ENCODE peak calls at places on chromosomes 11 and 22, in nine cellular contexts. One of them, this sample, is unnamed.

GRCh38 chr11:32870676-32871075 is 21.9 kb upstream of the QSER1 start:
- DNase-seq in M059J: peak; percentile 35
- DNase-seq in NCI-H2081: peak; percentile 36
- DNase-seq in ecto neural progenitor cell: no peak
- DNase-seq in IMR-90: no peak
- DNase-seq in activated T-cell treated with anti-CD3 and anti-CD28 coated beads for 4 hours: no peak
- DNase-seq in activated CD8-positive, alpha-beta memory T cell treated with anti-CD3 and anti-CD28 coated beads for 24 hours: no peak
- DNase-seq in B cell: peak; percentile 25
- DNase-seq in activated naive CD8-positive, alpha-beta T cell treated with anti-CD3 and anti-CD28 coated beads, Interleukin-2, amount 50 U/mL, for 24 hours: peak; percentile 29
- DNase-seq in this sample: no peak

GRCh38 chr11:27678242-27678641 is 22.0 kb downstream of the BDNF start:
- DNase-seq in M059J: peak; percentile 61
- DNase-seq in NCI-H2081: no peak
- DNase-seq in ecto neural progenitor cell: no peak
- DNase-seq in IMR-90: peak; percentile 87
- DNase-seq in activated T-cell treated with anti-CD3 and anti-CD28 coated beads for 4 hours: no peak
- DNase-seq in activated CD8-positive, alpha-beta memory T cell treated with anti-CD3 and anti-CD28 coated beads for 24 hours: no peak
- DNase-seq in B cell: no peak
- DNase-seq in activated naive CD8-positive, alpha-beta T cell treated with anti-CD3 and anti-CD28 coated beads, Interleukin-2, amount 50 U/mL, for 24 hours: no peak
- DNase-seq in this sample: no peak

GRCh38 chr11:121351089-121351488 is 58.5 kb downstream of the SC5D start:
- DNase-seq in M059J: no peak
- DNase-seq in NCI-H2081: no peak
- DNase-seq in ecto neural progenitor cell: no peak
- DNase-seq in IMR-90: no peak
- DNase-seq in activated T-cell treated with anti-CD3 and anti-CD28 coated beads for 4 hours: no peak
- DNase-seq in activated CD8-positive, alpha-beta memory T cell treated with anti-CD3 and anti-CD28 coated beads for 24 hours: no peak
- DNase-seq in B cell: no peak
- DNase-seq in activated naive CD8-positive, alpha-beta T cell treated with anti-CD3 and anti-CD28 coated beads, Interleukin-2, amount 50 U/mL, for 24 hours: no peak
- DNase-seq in this sample: no peak

GRCh38 chr11:2776351-2777061 is 76.7 kb upstream of the KCNQ1OT1 start:
- DNase-seq in M059J: no peak
- DNase-seq in NCI-H2081: no peak
- DNase-seq in ecto neural progenitor cell: no peak
- DNase-seq in IMR-90: no peak
- DNase-seq in activated T-cell treated with anti-CD3 and anti-CD28 coated beads for 4 hours: no peak
- DNase-seq in activated CD8-positive, alpha-beta memory T cell treated with anti-CD3 and anti-CD28 coated beads for 24 hours: peak; percentile 48
- DNase-seq in B cell: no peak
- DNase-seq in activated naive CD8-positive, alpha-beta T cell treated with anti-CD3 and anti-CD28 coated beads, Interleukin-2, amount 50 U/mL, for 24 hours: no peak
- DNase-seq in this sample: no peak

GRCh38 chr11:72430743-72431570 is 3.4 kb downstream of the CLPB start:
- DNase-seq in M059J: peak; percentile 44
- DNase-seq in NCI-H2081: peak; percentile 64
- DNase-seq in ecto neural progenitor cell: no peak
- DNase-seq in IMR-90: peak; percentile 59
- DNase-seq in activated T-cell treated with anti-CD3 and anti-CD28 coated beads for 4 hours: no peak
- DNase-seq in activated CD8-positive, alpha-beta memory T cell treated with anti-CD3 and anti-CD28 coated beads for 24 hours: peak; percentile 65
- DNase-seq in B cell: peak; percentile 59
- DNase-seq in activated naive CD8-positive, alpha-beta T cell treated with anti-CD3 and anti-CD28 coated beads, Interleukin-2, amount 50 U/mL, for 24 hours: no peak
- DNase-seq in this sample: no peak

GRCh38 chr11:66142370-66143263 is 72.5 kb downstream of the PACS1 start:
- DNase-seq in M059J: peak; percentile 92
- DNase-seq in NCI-H2081: no peak
- DNase-seq in ecto neural progenitor cell: no peak
- DNase-seq in IMR-90: peak; percentile 53
- DNase-seq in activated T-cell treated with anti-CD3 and anti-CD28 coated beads for 4 hours: no peak
- DNase-seq in activated CD8-positive, alpha-beta memory T cell treated with anti-CD3 and anti-CD28 coated beads for 24 hours: no peak
- DNase-seq in B cell: no peak
- DNase-seq in activated naive CD8-positive, alpha-beta T cell treated with anti-CD3 and anti-CD28 coated beads, Interleukin-2, amount 50 U/mL, for 24 hours: no peak
- DNase-seq in this sample: no peak

GRCh38 chr11:82864268-82864667 is 36.0 kb downstream of the PRCP start:
- DNase-seq in M059J: peak; percentile 63
- DNase-seq in NCI-H2081: peak; percentile 42
- DNase-seq in ecto neural progenitor cell: peak; percentile 68
- DNase-seq in IMR-90: peak; percentile 41
- DNase-seq in activated T-cell treated with anti-CD3 and anti-CD28 coated beads for 4 hours: no peak
- DNase-seq in activated CD8-positive, alpha-beta memory T cell treated with anti-CD3 and anti-CD28 coated beads for 24 hours: no peak
- DNase-seq in B cell: peak; percentile 8
- DNase-seq in activated naive CD8-positive, alpha-beta T cell treated with anti-CD3 and anti-CD28 coated beads, Interleukin-2, amount 50 U/mL, for 24 hours: no peak
- DNase-seq in this sample: no peak

GRCh38 chr11:65899356-65900124 is 648 bp downstream of the FOSL1 start:
- DNase-seq in M059J: peak; percentile 86
- DNase-seq in NCI-H2081: no peak
- DNase-seq in ecto neural progenitor cell: peak; percentile 62
- DNase-seq in IMR-90: peak; percentile 81
- DNase-seq in activated T-cell treated with anti-CD3 and anti-CD28 coated beads for 4 hours: peak; percentile 65
- DNase-seq in activated CD8-positive, alpha-beta memory T cell treated with anti-CD3 and anti-CD28 coated beads for 24 hours: peak; percentile 90
- DNase-seq in B cell: peak; percentile 57
- DNase-seq in activated naive CD8-positive, alpha-beta T cell treated with anti-CD3 and anti-CD28 coated beads, Interleukin-2, amount 50 U/mL, for 24 hours: peak; percentile 85
- DNase-seq in this sample: no peak

GRCh38 chr22:27810566-27810965 is 9.0 kb upstream of the MN1 start:
- DNase-seq in M059J: peak; percentile 41
- DNase-seq in NCI-H2081: peak; percentile 17
- DNase-seq in ecto neural progenitor cell: no peak
- DNase-seq in IMR-90: peak; percentile 68
- DNase-seq in activated T-cell treated with anti-CD3 and anti-CD28 coated beads for 4 hours: no peak
- DNase-seq in activated CD8-positive, alpha-beta memory T cell treated with anti-CD3 and anti-CD28 coated beads for 24 hours: no peak
- DNase-seq in B cell: no peak
- DNase-seq in activated naive CD8-positive, alpha-beta T cell treated with anti-CD3 and anti-CD28 coated beads, Interleukin-2, amount 50 U/mL, for 24 hours: no peak
- DNase-seq in this sample: no peak

GRCh38 chr22:39477542-39477941 is 20.7 kb downstream of the MGAT3 start:
- DNase-seq in M059J: no peak
- DNase-seq in NCI-H2081: no peak
- DNase-seq in ecto neural progenitor cell: no peak
- DNase-seq in IMR-90: no peak
- DNase-seq in activated T-cell treated with anti-CD3 and anti-CD28 coated beads for 4 hours: no peak
- DNase-seq in activated CD8-positive, alpha-beta memory T cell treated with anti-CD3 and anti-CD28 coated beads for 24 hours: no peak
- DNase-seq in B cell: no peak
- DNase-seq in activated naive CD8-positive, alpha-beta T cell treated with anti-CD3 and anti-CD28 coated beads, Interleukin-2, amount 50 U/mL, for 24 hours: no peak
- DNase-seq in this sample: no peak

GRCh38 chr11:3859373-3859881 is 4.0 kb downstream of the STIM1 start:
- DNase-seq in M059J: no peak
- DNase-seq in NCI-H2081: no peak
- DNase-seq in ecto neural progenitor cell: no peak
- DNase-seq in IMR-90: no peak
- DNase-seq in activated T-cell treated with anti-CD3 and anti-CD28 coated beads for 4 hours: no peak
- DNase-seq in activated CD8-positive, alpha-beta memory T cell treated with anti-CD3 and anti-CD28 coated beads for 24 hours: no peak
- DNase-seq in B cell: no peak
- DNase-seq in activated naive CD8-positive, alpha-beta T cell treated with anti-CD3 and anti-CD28 coated beads, Interleukin-2, amount 50 U/mL, for 24 hours: peak; percentile 51
- DNase-seq in this sample: no peak

GRCh38 chr11:65288706-65289536 is 25.7 kb upstream of the CDC42EP2 start:
- DNase-seq in M059J: no peak
- DNase-seq in NCI-H2081: peak; percentile 48
- DNase-seq in ecto neural progenitor cell: no peak
- DNase-seq in IMR-90: no peak
- DNase-seq in activated T-cell treated with anti-CD3 and anti-CD28 coated beads for 4 hours: no peak
- DNase-seq in activated CD8-positive, alpha-beta memory T cell treated with anti-CD3 and anti-CD28 coated beads for 24 hours: no peak
- DNase-seq in B cell: no peak
- DNase-seq in activated naive CD8-positive, alpha-beta T cell treated with anti-CD3 and anti-CD28 coated beads, Interleukin-2, amount 50 U/mL, for 24 hours: no peak
- DNase-seq in this sample: no peak

GRCh38 chr11:91158297-91158696 is 935.4 kb upstream of the CHORDC1 start:
- DNase-seq in M059J: no peak
- DNase-seq in NCI-H2081: no peak
- DNase-seq in ecto neural progenitor cell: no peak
- DNase-seq in IMR-90: no peak
- DNase-seq in activated T-cell treated with anti-CD3 and anti-CD28 coated beads for 4 hours: no peak
- DNase-seq in activated CD8-positive, alpha-beta memory T cell treated with anti-CD3 and anti-CD28 coated beads for 24 hours: no peak
- DNase-seq in B cell: no peak
- DNase-seq in activated naive CD8-positive, alpha-beta T cell treated with anti-CD3 and anti-CD28 coated beads, Interleukin-2, amount 50 U/mL, for 24 hours: no peak
- DNase-seq in this sample: no peak

GRCh38 chr11:36431429-36432092 is 78.5 kb downstream of the TRAF6 start:
- DNase-seq in M059J: peak; percentile 96
- DNase-seq in NCI-H2081: no peak
- DNase-seq in ecto neural progenitor cell: no peak
- DNase-seq in IMR-90: peak; percentile 98
- DNase-seq in activated T-cell treated with anti-CD3 and anti-CD28 coated beads for 4 hours: no peak
- DNase-seq in activated CD8-positive, alpha-beta memory T cell treated with anti-CD3 and anti-CD28 coated beads for 24 hours: no peak
- DNase-seq in B cell: no peak
- DNase-seq in activated naive CD8-positive, alpha-beta T cell treated with anti-CD3 and anti-CD28 coated beads, Interleukin-2, amount 50 U/mL, for 24 hours: peak; percentile 34
- DNase-seq in this sample: no peak

GRCh38 chr11:134331565-134332188 is at the start of gene GLB1L2:
- DNase-seq in M059J: no peak
- DNase-seq in NCI-H2081: peak; percentile 78
- DNase-seq in ecto neural progenitor cell: peak; percentile 91
- DNase-seq in IMR-90: no peak
- DNase-seq in activated T-cell treated with anti-CD3 and anti-CD28 coated beads for 4 hours: peak; percentile 68
- DNase-seq in activated CD8-positive, alpha-beta memory T cell treated with anti-CD3 and anti-CD28 coated beads for 24 hours: peak; percentile 91
- DNase-seq in B cell: peak; percentile 79
- DNase-seq in activated naive CD8-positive, alpha-beta T cell treated with anti-CD3 and anti-CD28 coated beads, Interleukin-2, amount 50 U/mL, for 24 hours: peak; percentile 73
- DNase-seq in this sample: peak; percentile 71

GRCh38 chr11:1157645-1158591 is at the start of gene MUC5AC:
- DNase-seq in M059J: no peak
- DNase-seq in NCI-H2081: peak; percentile 47
- DNase-seq in ecto neural progenitor cell: no peak
- DNase-seq in IMR-90: no peak
- DNase-seq in activated T-cell treated with anti-CD3 and anti-CD28 coated beads for 4 hours: no peak
- DNase-seq in activated CD8-positive, alpha-beta memory T cell treated with anti-CD3 and anti-CD28 coated beads for 24 hours: peak; percentile 37
- DNase-seq in B cell: no peak
- DNase-seq in activated naive CD8-positive, alpha-beta T cell treated with anti-CD3 and anti-CD28 coated beads, Interleukin-2, amount 50 U/mL, for 24 hours: no peak
- DNase-seq in this sample: no peak

GRCh38 chr11:119110439-119110838 is 3.3 kb downstream of the C2CD2L start:
- DNase-seq in M059J: no peak
- DNase-seq in NCI-H2081: no peak
- DNase-seq in ecto neural progenitor cell: no peak
- DNase-seq in IMR-90: no peak
- DNase-seq in activated T-cell treated with anti-CD3 and anti-CD28 coated beads for 4 hours: no peak
- DNase-seq in activated CD8-positive, alpha-beta memory T cell treated with anti-CD3 and anti-CD28 coated beads for 24 hours: no peak
- DNase-seq in B cell: no peak
- DNase-seq in activated naive CD8-positive, alpha-beta T cell treated with anti-CD3 and anti-CD28 coated beads, Interleukin-2, amount 50 U/mL, for 24 hours: no peak
- DNase-seq in this sample: no peak

GRCh38 chr11:11400635-11401232 is 47.7 kb upstream of the CSNK2A3 start:
- DNase-seq in M059J: no peak
- DNase-seq in NCI-H2081: no peak
- DNase-seq in ecto neural progenitor cell: no peak
- DNase-seq in IMR-90: no peak
- DNase-seq in activated T-cell treated with anti-CD3 and anti-CD28 coated beads for 4 hours: no peak
- DNase-seq in activated CD8-positive, alpha-beta memory T cell treated with anti-CD3 and anti-CD28 coated beads for 24 hours: no peak
- DNase-seq in B cell: no peak
- DNase-seq in activated naive CD8-positive, alpha-beta T cell treated with anti-CD3 and anti-CD28 coated beads, Interleukin-2, amount 50 U/mL, for 24 hours: peak; percentile 4
- DNase-seq in this sample: no peak

GRCh38 chr11:119107538-119108150 is 500 bp downstream of the C2CD2L start:
- DNase-seq in M059J: no peak
- DNase-seq in NCI-H2081: no peak
- DNase-seq in ecto neural progenitor cell: no peak
- DNase-seq in IMR-90: no peak
- DNase-seq in activated T-cell treated with anti-CD3 and anti-CD28 coated beads for 4 hours: no peak
- DNase-seq in activated CD8-positive, alpha-beta memory T cell treated with anti-CD3 and anti-CD28 coated beads for 24 hours: peak; percentile 69
- DNase-seq in B cell: peak; percentile 37
- DNase-seq in activated naive CD8-positive, alpha-beta T cell treated with anti-CD3 and anti-CD28 coated beads, Interleukin-2, amount 50 U/mL, for 24 hours: no peak
- DNase-seq in this sample: no peak

GRCh38 chr11:48141475-48142100 is 75.0 kb upstream of the OR4B1 start:
- DNase-seq in M059J: peak; percentile 80
- DNase-seq in NCI-H2081: no peak
- DNase-seq in ecto neural progenitor cell: no peak
- DNase-seq in IMR-90: no peak
- DNase-seq in activated T-cell treated with anti-CD3 and anti-CD28 coated beads for 4 hours: no peak
- DNase-seq in activated CD8-positive, alpha-beta memory T cell treated with anti-CD3 and anti-CD28 coated beads for 24 hours: no peak
- DNase-seq in B cell: no peak
- DNase-seq in activated naive CD8-positive, alpha-beta T cell treated with anti-CD3 and anti-CD28 coated beads, Interleukin-2, amount 50 U/mL, for 24 hours: no peak
- DNase-seq in this sample: no peak

GRCh38 chr11:11584446-11584810 is 37.4 kb downstream of the GALNT18 start:
- DNase-seq in M059J: peak; percentile 59
- DNase-seq in NCI-H2081: no peak
- DNase-seq in ecto neural progenitor cell: peak; percentile 6
- DNase-seq in IMR-90: peak; percentile 97
- DNase-seq in activated T-cell treated with anti-CD3 and anti-CD28 coated beads for 4 hours: no peak
- DNase-seq in activated CD8-positive, alpha-beta memory T cell treated with anti-CD3 and anti-CD28 coated beads for 24 hours: no peak
- DNase-seq in B cell: no peak
- DNase-seq in activated naive CD8-positive, alpha-beta T cell treated with anti-CD3 and anti-CD28 coated beads, Interleukin-2, amount 50 U/mL, for 24 hours: no peak
- DNase-seq in this sample: no peak

GRCh38 chr22:18994056-18994455 is 58.0 kb upstream of the PRODH start:
- DNase-seq in M059J: no peak
- DNase-seq in NCI-H2081: no peak
- DNase-seq in ecto neural progenitor cell: no peak
- DNase-seq in IMR-90: no peak
- DNase-seq in activated T-cell treated with anti-CD3 and anti-CD28 coated beads for 4 hours: no peak
- DNase-seq in activated CD8-positive, alpha-beta memory T cell treated with anti-CD3 and anti-CD28 coated beads for 24 hours: no peak
- DNase-seq in B cell: no peak
- DNase-seq in activated naive CD8-positive, alpha-beta T cell treated with anti-CD3 and anti-CD28 coated beads, Interleukin-2, amount 50 U/mL, for 24 hours: no peak
- DNase-seq in this sample: no peak

GRCh38 chr11:62974848-62975522 is 9.8 kb downstream of the SLC22A6 start:
- DNase-seq in M059J: peak; percentile 31
- DNase-seq in NCI-H2081: peak; percentile 79
- DNase-seq in ecto neural progenitor cell: peak; percentile 64
- DNase-seq in IMR-90: no peak
- DNase-seq in activated T-cell treated with anti-CD3 and anti-CD28 coated beads for 4 hours: no peak
- DNase-seq in activated CD8-positive, alpha-beta memory T cell treated with anti-CD3 and anti-CD28 coated beads for 24 hours: no peak
- DNase-seq in B cell: no peak
- DNase-seq in activated naive CD8-positive, alpha-beta T cell treated with anti-CD3 and anti-CD28 coated beads, Interleukin-2, amount 50 U/mL, for 24 hours: peak; percentile 24
- DNase-seq in this sample: peak; percentile 16

GRCh38 chr11:122032317-122032716 is 83.7 kb downstream of the BLID start:
- DNase-seq in M059J: no peak
- DNase-seq in NCI-H2081: no peak
- DNase-seq in ecto neural progenitor cell: no peak
- DNase-seq in IMR-90: no peak
- DNase-seq in activated T-cell treated with anti-CD3 and anti-CD28 coated beads for 4 hours: no peak
- DNase-seq in activated CD8-positive, alpha-beta memory T cell treated with anti-CD3 and anti-CD28 coated beads for 24 hours: no peak
- DNase-seq in B cell: no peak
- DNase-seq in activated naive CD8-positive, alpha-beta T cell treated with anti-CD3 and anti-CD28 coated beads, Interleukin-2, amount 50 U/mL, for 24 hours: no peak
- DNase-seq in this sample: no peak

GRCh38 chr11:33317662-33318061 is 60.5 kb downstream of the HIPK3 start:
- DNase-seq in M059J: peak; percentile 44
- DNase-seq in NCI-H2081: no peak
- DNase-seq in ecto neural progenitor cell: no peak
- DNase-seq in IMR-90: peak; percentile 56
- DNase-seq in activated T-cell treated with anti-CD3 and anti-CD28 coated beads for 4 hours: no peak
- DNase-seq in activated CD8-positive, alpha-beta memory T cell treated with anti-CD3 and anti-CD28 coated beads for 24 hours: no peak
- DNase-seq in B cell: no peak
- DNase-seq in activated naive CD8-positive, alpha-beta T cell treated with anti-CD3 and anti-CD28 coated beads, Interleukin-2, amount 50 U/mL, for 24 hours: no peak
- DNase-seq in this sample: no peak

GRCh38 chr11:28346721-28347120 is 238.5 kb downstream of the METTL15 start:
- DNase-seq in M059J: peak; percentile 49
- DNase-seq in NCI-H2081: no peak
- DNase-seq in ecto neural progenitor cell: no peak
- DNase-seq in IMR-90: no peak
- DNase-seq in activated T-cell treated with anti-CD3 and anti-CD28 coated beads for 4 hours: no peak
- DNase-seq in activated CD8-positive, alpha-beta memory T cell treated with anti-CD3 and anti-CD28 coated beads for 24 hours: no peak
- DNase-seq in B cell: no peak
- DNase-seq in activated naive CD8-positive, alpha-beta T cell treated with anti-CD3 and anti-CD28 coated beads, Interleukin-2, amount 50 U/mL, for 24 hours: no peak
- DNase-seq in this sample: no peak

GRCh38 chr11:19679952-19680823 is 32.4 kb upstream of the NAV2 start:
- DNase-seq in M059J: peak; percentile 99
- DNase-seq in NCI-H2081: no peak
- DNase-seq in ecto neural progenitor cell: no peak
- DNase-seq in IMR-90: peak; percentile 99
- DNase-seq in activated T-cell treated with anti-CD3 and anti-CD28 coated beads for 4 hours: no peak
- DNase-seq in activated CD8-positive, alpha-beta memory T cell treated with anti-CD3 and anti-CD28 coated beads for 24 hours: no peak
- DNase-seq in B cell: no peak
- DNase-seq in activated naive CD8-positive, alpha-beta T cell treated with anti-CD3 and anti-CD28 coated beads, Interleukin-2, amount 50 U/mL, for 24 hours: no peak
- DNase-seq in this sample: no peak

GRCh38 chr22:26461188-26461810 is 22.3 kb downstream of the HPS4 start:
- DNase-seq in M059J: peak; percentile 25
- DNase-seq in NCI-H2081: peak; percentile 9
- DNase-seq in ecto neural progenitor cell: peak; percentile 83
- DNase-seq in IMR-90: peak; percentile 28
- DNase-seq in activated T-cell treated with anti-CD3 and anti-CD28 coated beads for 4 hours: peak; percentile 27
- DNase-seq in activated CD8-positive, alpha-beta memory T cell treated with anti-CD3 and anti-CD28 coated beads for 24 hours: peak; percentile 80
- DNase-seq in B cell: peak; percentile 58
- DNase-seq in activated naive CD8-positive, alpha-beta T cell treated with anti-CD3 and anti-CD28 coated beads, Interleukin-2, amount 50 U/mL, for 24 hours: peak; percentile 64
- DNase-seq in this sample: peak; percentile 13

GRCh38 chr11:64048042-64048854 is 12.5 kb downstream of the FLRT1 start:
- DNase-seq in M059J: no peak
- DNase-seq in NCI-H2081: no peak
- DNase-seq in ecto neural progenitor cell: peak; percentile 75
- DNase-seq in IMR-90: no peak
- DNase-seq in activated T-cell treated with anti-CD3 and anti-CD28 coated beads for 4 hours: no peak
- DNase-seq in activated CD8-positive, alpha-beta memory T cell treated with anti-CD3 and anti-CD28 coated beads for 24 hours: no peak
- DNase-seq in B cell: no peak
- DNase-seq in activated naive CD8-positive, alpha-beta T cell treated with anti-CD3 and anti-CD28 coated beads, Interleukin-2, amount 50 U/mL, for 24 hours: no peak
- DNase-seq in this sample: no peak

GRCh38 chr11:129312741-129313587 is 62.7 kb upstream of the BARX2 start:
- DNase-seq in M059J: no peak
- DNase-seq in NCI-H2081: no peak
- DNase-seq in ecto neural progenitor cell: no peak
- DNase-seq in IMR-90: peak; percentile 27
- DNase-seq in activated T-cell treated with anti-CD3 and anti-CD28 coated beads for 4 hours: no peak
- DNase-seq in activated CD8-positive, alpha-beta memory T cell treated with anti-CD3 and anti-CD28 coated beads for 24 hours: no peak
- DNase-seq in B cell: no peak
- DNase-seq in activated naive CD8-positive, alpha-beta T cell treated with anti-CD3 and anti-CD28 coated beads, Interleukin-2, amount 50 U/mL, for 24 hours: no peak
- DNase-seq in this sample: no peak

GRCh38 chr11:106959800-106960199 is 58.5 kb downstream of the GUCY1A2 start:
- DNase-seq in M059J: no peak
- DNase-seq in NCI-H2081: no peak
- DNase-seq in ecto neural progenitor cell: no peak
- DNase-seq in IMR-90: no peak
- DNase-seq in activated T-cell treated with anti-CD3 and anti-CD28 coated beads for 4 hours: no peak
- DNase-seq in activated CD8-positive, alpha-beta memory T cell treated with anti-CD3 and anti-CD28 coated beads for 24 hours: no peak
- DNase-seq in B cell: no peak
- DNase-seq in activated naive CD8-positive, alpha-beta T cell treated with anti-CD3 and anti-CD28 coated beads, Interleukin-2, amount 50 U/mL, for 24 hours: no peak
- DNase-seq in this sample: no peak

This sample was measured in NCI-H1930.